ENCODE peak calls at places on chromosomes 13 and 19, in eight cellular contexts. Y, I, J, T, V, B, L and R are unnamed samples.

GRCh38 chr19:15488489-15489226 is 9.4 kb upstream of the PGLYRP2 start:
- DNase-seq in Y (no peak), I (no peak), J (no peak), T (no peak), V (no peak), B (no peak), L (no peak), R (no peak)

GRCh38 chr19:49212302-49212701 is 54.7 kb downstream of the TRPM4 start:
- DNase-seq in Y (no peak), I (no peak), J (no peak), T (no peak), V (no peak), B (peak), L (no peak), R (no peak)

GRCh38 chr19:48480151-48480475 is 10.9 kb downstream of the CYTH2 start:
- DNase-seq in Y (no peak), I (no peak), J (no peak), T (no peak), V (no peak), B (no peak), L (peak), R (no peak)

GRCh38 chr13:30159446-30159839 is 147.9 kb downstream of the KATNAL1 start:
- DNase-seq in Y (no peak), I (no peak), J (no peak), T (no peak), V (no peak), B (no peak), L (no peak), R (peak)

GRCh38 chr19:1690570-1691307 is 38.3 kb upstream of the TCF3 start:
- DNase-seq in Y (peak), I (no peak), J (no peak), T (no peak), V (no peak), B (peak), L (no peak), R (peak)

GRCh38 chr19:1780272-1780957 is 27.1 kb downstream of the ONECUT3 start:
- DNase-seq in Y (no peak), I (no peak), J (peak), T (peak), V (no peak), B (peak), L (no peak), R (peak)

GRCh38 chr13:31322025-31322424 is 122.2 kb downstream of the B3GLCT start:
- DNase-seq in Y (no peak), I (no peak), J (no peak), T (no peak), V (no peak), B (no peak), L (no peak), R (peak)

GRCh38 chr19:34639491-34640085 is 37.4 kb downstream of the SCGB2B2 start:
- DNase-seq in Y (no peak), I (peak), J (peak), T (peak), V (peak), B (peak), L (peak), R (peak)

GRCh38 chr19:13849991-13850909 is 26.7 kb upstream of the NANOS3 start:
- DNase-seq in Y (no peak), I (no peak), J (peak), T (peak), V (no peak), B (peak), L (peak), R (peak)

GRCh38 chr13:112879283-112879833 is 89.7 kb upstream of the MCF2L start:
- DNase-seq in Y (no peak), I (no peak), J (no peak), T (no peak), V (no peak), B (no peak), L (no peak), R (no peak)

GRCh38 chr13:34070544-34071303 is 252.8 kb downstream of the RFC3 start:
- DNase-seq in Y (no peak), I (no peak), J (no peak), T (peak), V (no peak), B (no peak), L (no peak), R (no peak)
- TF ChIP-seq MAX in Y (no peak), I (no peak), J (no peak), T (no peak), V (no peak), B (no peak), L (no peak), R (no peak)

GRCh38 chr19:6753178-6754031 is 13.8 kb downstream of the SH2D3A start:
- DNase-seq in Y (peak), I (peak), J (peak), T (peak), V (peak), B (peak), L (peak), R (peak)
- TF ChIP-seq POLR2A in Y (peak), I (peak), J (no peak), T (no peak), V (peak), B (peak), L (no peak), R (peak)

DNA sequence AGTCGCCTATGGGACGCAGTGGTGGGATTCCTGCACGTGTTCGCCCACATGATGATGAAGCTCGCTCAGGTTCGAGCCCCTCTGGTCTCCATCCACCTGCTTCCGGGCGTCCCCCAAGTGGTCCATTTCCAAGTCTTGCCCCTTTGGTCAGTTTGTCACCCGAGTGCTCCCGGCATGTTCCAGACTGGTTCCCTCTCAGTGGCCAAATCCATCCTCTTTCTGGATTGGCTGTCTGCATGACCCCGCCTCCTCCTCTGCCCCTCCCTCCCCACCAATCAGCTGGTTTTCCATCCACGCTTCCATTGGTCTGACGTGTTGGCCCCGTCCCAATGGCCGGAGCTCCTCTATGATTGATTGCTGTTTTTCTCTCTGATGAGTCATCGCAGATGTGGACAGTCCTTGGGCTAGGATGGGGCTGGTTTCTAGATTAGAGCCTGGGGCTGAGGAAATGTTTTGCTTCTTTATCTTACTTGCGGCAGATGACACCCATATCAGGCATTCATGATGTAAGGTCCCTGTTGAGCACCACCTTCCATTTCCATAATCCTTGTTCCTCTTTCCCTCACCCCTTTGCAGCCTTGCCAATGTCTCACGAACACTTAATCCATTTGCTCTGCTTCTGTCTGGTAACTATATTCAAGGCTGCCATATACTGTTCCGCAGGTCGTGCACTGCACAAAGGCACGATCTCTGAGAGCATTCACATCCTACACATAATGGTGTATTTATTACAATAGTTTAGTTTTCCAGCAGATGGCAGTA is 73.8 kb downstream of the MAP4K1 start:
- DNase-seq in Y (no peak), I (peak), J (peak), T (peak), V (peak), B (peak), L (peak), R (peak)
- TF ChIP-seq CTCF in Y (peak), I (peak), J (no peak), T (peak), V (peak), B (peak), L (no peak), R (peak)

GRCh38 chr13:40345654-40346372 is 320.6 kb downstream of the FOXO1 start:
- DNase-seq in Y (no peak), I (no peak), J (no peak), T (peak), V (no peak), B (no peak), L (peak), R (no peak)
- TF ChIP-seq MAX in Y (no peak), I (no peak), J (no peak), T (peak), V (no peak), B (no peak), L (no peak), R (no peak)

GRCh38 chr19:6533000-6533328 is 2.1 kb downstream of the TNFSF9 start:
- DNase-seq in Y (no peak), I (no peak), J (no peak), T (no peak), V (no peak), B (no peak), L (no peak), R (no peak)

GRCh38 chr19:6533746-6534418 is 3.1 kb downstream of the TNFSF9 start:
- DNase-seq in Y (no peak), I (no peak), J (no peak), T (no peak), V (no peak), B (no peak), L (no peak), R (no peak)

GRCh38 chr19:6534451-6535093 is 3.7 kb downstream of the TNFSF9 start:
- DNase-seq in Y (no peak), I (no peak), J (no peak), T (no peak), V (no peak), B (no peak), L (no peak), R (no peak)

GRCh38 chr19:6535558-6536137 is 4.8 kb downstream of the TNFSF9 start:
- DNase-seq in Y (no peak), I (no peak), J (no peak), T (no peak), V (no peak), B (no peak), L (no peak), R (no peak)

GRCh38 chr19:6536138-6536671 is 5.4 kb downstream of the TNFSF9 start:
- DNase-seq in Y (no peak), I (peak), J (peak), T (peak), V (peak), B (peak), L (peak), R (peak)
- TF ChIP-seq POLR2A in Y (no peak), I (peak), J (no peak), T (no peak), V (peak), B (no peak), L (no peak), R (no peak)

GRCh38 chr19:19385131-19385899 is 20.2 kb upstream of the GATAD2A start:
- DNase-seq in Y (peak), I (peak), J (peak), T (peak), V (peak), B (peak), L (peak), R (peak)
- TF ChIP-seq CTCF in Y (no peak), I (no peak), J (no peak), T (peak), V (peak), B (no peak), L (peak), R (no peak)

GRCh38 chr13:43662976-43663375 is 123.8 kb downstream of the ENOX1 start:
- DNase-seq in Y (no peak), I (no peak), J (no peak), T (no peak), V (no peak), B (no peak), L (no peak), R (no peak)

GRCh38 chr13:43664700-43665191 is 122.0 kb downstream of the ENOX1 start:
- DNase-seq in Y (no peak), I (no peak), J (peak), T (no peak), V (no peak), B (no peak), L (peak), R (no peak)

GRCh38 chr13:43661321-43661720 is 125.5 kb downstream of the ENOX1 start:
- DNase-seq in Y (no peak), I (no peak), J (no peak), T (no peak), V (no peak), B (no peak), L (no peak), R (no peak)

GRCh38 chr13:43665388-43665787 is 121.4 kb downstream of the ENOX1 start:
- DNase-seq in Y (no peak), I (no peak), J (no peak), T (no peak), V (no peak), B (no peak), L (no peak), R (no peak)

DNA sequence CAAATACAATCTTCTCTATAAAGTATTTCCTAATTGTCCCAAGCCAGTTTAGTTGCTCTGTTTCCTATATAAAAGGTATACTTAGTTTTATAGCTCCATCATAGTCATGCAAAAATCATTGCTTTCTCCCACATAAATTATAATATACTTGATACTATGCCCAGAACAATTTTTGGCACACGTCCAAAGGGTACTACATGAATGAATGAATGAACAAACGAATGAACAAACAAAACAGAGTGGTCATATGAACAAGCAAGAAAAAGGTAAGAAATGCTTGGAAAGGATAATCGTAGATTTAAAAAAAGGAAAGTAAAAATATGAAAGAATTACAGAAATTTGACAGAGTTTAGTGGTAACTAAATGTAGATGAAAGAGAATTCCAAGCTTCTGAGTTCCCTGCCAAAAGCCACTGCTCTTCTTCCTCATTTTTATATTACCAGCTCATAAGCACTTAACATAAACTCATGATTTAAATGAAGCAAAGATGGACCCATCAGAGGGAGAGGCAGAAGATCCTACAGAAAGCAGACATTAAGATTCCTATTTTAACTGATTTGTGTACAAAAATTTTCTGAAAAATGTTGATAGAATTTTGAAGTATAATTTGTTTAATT is 123.2 kb downstream of the ENOX1 start:
- DNase-seq in Y (no peak), I (no peak), J (no peak), T (no peak), V (no peak), B (no peak), L (no peak), R (no peak)
- TF ChIP-seq MAX in Y (no peak), I (no peak), J (no peak), T (no peak), V (no peak), B (no peak), L (no peak), R (no peak)

GRCh38 chr19:41711376-41712261 is 3.2 kb downstream of the CEACAM5 start:
- DNase-seq in Y (no peak), I (no peak), J (no peak), T (no peak), V (no peak), B (no peak), L (no peak), R (no peak)
- TF ChIP-seq POLR2A in Y (no peak), I (no peak), J (no peak), T (no peak), V (no peak), B (no peak), L (no peak), R (no peak)